ENCODE peak calls at places on chromosome 14, in eight cellular contexts. U, E, F, T, P, Y, Z and C are unnamed samples.

GRCh38 chr14:69818760-69819191 is 21.7 kb upstream of the SLC10A1 start:
- DNase-seq in U (peak), E (peak), F (peak), T (peak), P (no peak), Y (no peak), Z (peak), C (peak)

GRCh38 chr14:35355981-35356839 is 48.3 kb downstream of the NFKBIA start:
- DNase-seq in U (no peak), E (no peak), F (no peak), T (peak), P (no peak), Y (no peak), Z (peak), C (no peak)

GRCh38 chr14:100654814-100655795 is 67.9 kb upstream of the BEGAIN start:
- DNase-seq in U (no peak), E (peak), F (no peak), T (no peak), P (no peak), Y (no peak), Z (no peak), C (peak)

GRCh38 chr14:94584591-94585280 is 3.5 kb downstream of the SERPINA5 start:
- DNase-seq in U (no peak), E (no peak), F (no peak), T (no peak), P (no peak), Y (no peak), Z (no peak), C (no peak)

GRCh38 chr14:98925362-98926040 is 346.5 kb downstream of the BCL11B start:
- DNase-seq in U (no peak), E (no peak), F (no peak), T (no peak), P (no peak), Y (no peak), Z (no peak), C (no peak)

GRCh38 chr14:98548071-98548686 is 723.8 kb downstream of the BCL11B start:
- DNase-seq in U (no peak), E (no peak), F (no peak), T (no peak), P (no peak), Y (no peak), Z (peak), C (no peak)

GRCh38 chr14:54252072-54252730 is 144.6 kb upstream of the CDKN3 start:
- DNase-seq in U (peak), E (no peak), F (no peak), T (peak), P (no peak), Y (no peak), Z (peak), C (no peak)

GRCh38 chr14:25516838-25517237 is 466.9 kb upstream of the STXBP6 start:
- DNase-seq in U (no peak), E (no peak), F (no peak), T (no peak), P (no peak), Y (no peak), Z (no peak), C (no peak)

GRCh38 chr14:99244299-99244959 is 27.6 kb downstream of the BCL11B start:
- DNase-seq in U (no peak), E (no peak), F (no peak), T (no peak), P (no peak), Y (no peak), Z (peak), C (no peak)

GRCh38 chr14:67599698-67600561 is at the start of gene PIGH:
- DNase-seq in U (peak), E (peak), F (peak), T (peak), P (peak), Y (peak), Z (peak), C (peak)

GRCh38 chr14:98953544-98954346 is 318.3 kb downstream of the BCL11B start:
- DNase-seq in U (peak), E (no peak), F (peak), T (peak), P (no peak), Y (no peak), Z (peak), C (no peak)

GRCh38 chr14:63224196-63224595 is 20.0 kb downstream of the RHOJ start:
- DNase-seq in U (peak), E (no peak), F (no peak), T (no peak), P (no peak), Y (no peak), Z (no peak), C (no peak)

GRCh38 chr14:28294834-28295440 is 471.6 kb upstream of the FOXG1 start:
- DNase-seq in U (peak), E (peak), F (no peak), T (no peak), P (no peak), Y (no peak), Z (peak), C (no peak)

GRCh38 chr14:21070083-21070609 is at the start of gene ARHGEF40:
- DNase-seq in U (peak), E (peak), F (peak), T (no peak), P (peak), Y (no peak), Z (no peak), C (peak)

GRCh38 chr14:40268236-40268635 is 836.0 kb upstream of the FBXO33 start:
- DNase-seq in U (no peak), E (no peak), F (no peak), T (no peak), P (no peak), Y (no peak), Z (no peak), C (no peak)

GRCh38 chr14:42316746-42317145 is 710.1 kb downstream of the LRFN5 start:
- DNase-seq in U (no peak), E (no peak), F (no peak), T (no peak), P (no peak), Y (no peak), Z (no peak), C (no peak)

GRCh38 chr14:39492267-39492666 is 60.0 kb upstream of the FBXO33 start:
- DNase-seq in U (peak), E (no peak), F (no peak), T (peak), P (no peak), Y (no peak), Z (peak), C (no peak)

GRCh38 chr14:50823051-50823762 is 7.8 kb downstream of the NIN start:
- DNase-seq in U (peak), E (no peak), F (no peak), T (no peak), P (peak), Y (no peak), Z (no peak), C (no peak)

GRCh38 chr14:81400202-81400678 is at the start of gene STON2:
- DNase-seq in U (peak), E (no peak), F (no peak), T (peak), P (no peak), Y (no peak), Z (peak), C (no peak)

GRCh38 chr14:77197988-77198387 is 16.4 kb downstream of the TMEM63C start:
- DNase-seq in U (no peak), E (no peak), F (no peak), T (no peak), P (no peak), Y (no peak), Z (no peak), C (no peak)

GRCh38 chr14:70073924-70074566 is 114.7 kb downstream of the SLC8A3 start:
- DNase-seq in U (peak), E (peak), F (peak), T (peak), P (no peak), Y (no peak), Z (peak), C (peak)

DNA sequence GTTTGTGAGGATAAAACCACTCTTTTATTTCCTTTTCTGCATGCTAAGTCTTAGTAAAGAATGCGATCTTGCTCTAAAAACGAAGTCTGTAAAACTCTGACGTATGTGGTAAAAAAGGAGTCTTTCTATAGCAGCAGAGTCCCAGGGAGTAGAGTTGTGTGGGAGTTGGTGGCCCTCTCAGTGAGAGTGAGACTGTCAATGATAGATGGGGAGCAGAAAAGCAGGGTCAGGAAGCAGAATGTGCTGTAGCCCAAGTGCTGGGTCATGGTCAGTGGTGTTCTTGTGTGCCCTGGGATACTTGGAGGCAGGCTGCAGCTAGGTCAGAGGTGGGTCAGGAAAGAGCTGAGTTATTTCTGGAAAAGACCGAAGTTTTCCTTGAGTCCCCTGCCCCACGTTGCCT is 20.3 kb upstream of the GPR33 start:
- DNase-seq in U (no peak), E (no peak), F (no peak), T (no peak), P (no peak), Y (no peak), Z (no peak), C (no peak)
- TF ChIP-seq CTCF in U (no peak), E (no peak), F (no peak), T (no peak), P (no peak), Y (no peak), Z (no peak), C (no peak)

DNA sequence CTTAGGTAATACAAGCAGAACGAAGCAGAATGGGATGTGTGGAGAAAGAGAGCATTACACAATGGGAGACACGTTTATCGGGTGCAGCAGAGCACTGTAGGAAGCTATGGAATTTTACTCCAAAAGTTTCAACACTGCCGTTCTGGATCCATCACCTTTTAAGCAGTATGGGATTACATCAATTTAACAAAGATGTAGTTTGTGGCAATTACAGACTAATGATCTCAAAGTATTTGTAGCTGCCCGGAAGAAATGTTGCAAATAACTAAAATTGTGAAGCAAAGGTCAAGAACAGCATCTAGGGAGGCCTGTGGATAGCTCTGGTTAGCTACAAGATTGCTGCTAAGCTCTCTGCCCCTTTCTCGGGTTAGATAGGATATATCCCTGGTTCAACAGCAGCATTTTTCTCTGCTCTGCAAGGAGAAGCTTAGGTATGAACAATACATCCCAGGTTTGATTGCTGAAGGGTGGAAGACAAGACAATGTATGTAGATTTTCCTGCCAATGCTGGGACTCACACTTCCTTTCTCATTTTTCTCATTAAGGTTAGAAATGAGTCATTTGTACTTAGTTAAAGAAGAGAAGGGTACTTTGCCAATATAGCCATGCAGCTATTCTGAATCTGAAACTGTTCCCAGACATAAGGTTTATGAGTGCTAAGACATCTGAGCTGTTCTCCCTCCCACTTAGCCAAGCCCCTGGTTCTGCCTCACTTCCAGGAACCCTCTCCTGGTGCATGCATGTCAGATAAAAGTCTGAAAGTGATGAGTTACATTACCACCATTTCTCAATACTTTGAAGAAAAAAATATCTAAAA is 75.0 kb upstream of the HIF1A start:
- DNase-seq in U (peak), E (no peak), F (no peak), T (peak), P (no peak), Y (no peak), Z (peak), C (no peak)
- TF ChIP-seq CTCF in U (no peak), E (no peak), F (no peak), T (no peak), P (no peak), Y (no peak), Z (no peak), C (no peak)

GRCh38 chr14:37024166-37024565 is 148.2 kb downstream of the SLC25A21 start:
- DNase-seq in U (no peak), E (no peak), F (no peak), T (no peak), P (no peak), Y (no peak), Z (peak), C (no peak)
- TF ChIP-seq CTCF in U (no peak), E (no peak), F (no peak), T (peak), P (no peak), Y (no peak), Z (no peak), C (no peak)

GRCh38 chr14:102999227-102999895 is 58.0 kb downstream of the CDC42BPB start:
- DNase-seq in U (no peak), E (no peak), F (no peak), T (no peak), P (no peak), Y (no peak), Z (no peak), C (no peak)
- TF ChIP-seq CTCF in U (no peak), E (no peak), F (no peak), T (no peak), P (no peak), Y (no peak), Z (no peak), C (no peak)

GRCh38 chr14:73759714-73760597 is 45.8 kb upstream of the PNMA1 start:
- DNase-seq in U (peak), E (peak), F (peak), T (peak), P (peak), Y (peak), Z (peak), C (peak)
- TF ChIP-seq CTCF in U (no peak), E (peak), F (no peak), T (peak), P (peak), Y (no peak), Z (no peak), C (peak)

GRCh38 chr14:104774453-104775072 is 21.0 kb downstream of the AKT1 start:
- DNase-seq in U (no peak), E (no peak), F (no peak), T (no peak), P (no peak), Y (no peak), Z (no peak), C (no peak)
- TF ChIP-seq CTCF in U (no peak), E (no peak), F (no peak), T (no peak), P (no peak), Y (no peak), Z (no peak), C (no peak)

GRCh38 chr14:56117765-56118610 is at the start of gene PELI2:
- DNase-seq in U (peak), E (peak), F (peak), T (peak), P (peak), Y (peak), Z (no peak), C (peak)
- TF ChIP-seq CTCF in U (no peak), E (peak), F (no peak), T (peak), P (peak), Y (no peak), Z (no peak), C (peak)

DNA sequence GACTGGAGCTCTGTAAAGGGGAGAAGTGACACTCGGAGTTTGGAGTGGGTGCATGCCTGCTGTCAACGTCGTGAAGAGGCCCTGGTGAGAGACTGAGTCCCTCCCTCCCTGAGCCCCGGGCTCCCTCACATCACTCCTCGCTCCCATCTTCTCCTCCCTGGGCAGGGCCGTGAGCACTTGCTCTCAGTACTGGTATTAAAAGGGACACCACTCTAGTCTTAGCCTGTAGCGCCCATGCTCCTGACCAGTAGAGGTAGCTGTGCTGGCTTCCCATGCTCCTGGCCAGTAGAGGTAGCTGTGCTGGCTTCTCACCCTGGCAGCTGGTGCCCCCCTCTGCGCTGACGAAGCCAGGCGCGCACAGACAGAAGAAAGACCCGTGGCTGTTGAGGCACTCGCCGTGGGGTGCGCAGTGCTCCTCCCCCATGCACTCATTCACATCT is 14.7 kb downstream of the ISCA2 start:
- DNase-seq in U (no peak), E (peak), F (no peak), T (no peak), P (no peak), Y (peak), Z (no peak), C (no peak)
- TF ChIP-seq CTCF in U (no peak), E (peak), F (no peak), T (peak), P (peak), Y (no peak), Z (peak), C (peak)